ENCODE peak calls at places on chromosome 2, in four cellular contexts. U is dorsolateral prefrontal cortex, V is fibroblast of the aortic adventitia, A is B cell. R is an unnamed sample.

GRCh38 chr2:48984922-48985321 is 169.4 kb downstream of the FSHR start:
- DNase-seq in V (no peak), U (no peak), A (no peak), R (no peak)

GRCh38 chr2:6452702-6453481 is 412.8 kb downstream of the CMPK2 start:
- DNase-seq in V (no peak), U (no peak), A (no peak), R (no peak)

GRCh38 chr2:241109210-241110088 is 7.4 kb upstream of the MTERF4 start:
- DNase-seq in V (no peak), U (no peak), A (no peak), R (no peak)

GRCh38 chr2:233814063-233814435 is 35.9 kb downstream of the MROH2A start:
- DNase-seq in U (no peak), A (no peak), V (peak), R (no peak)

GRCh38 chr2:235191933-235192332 is 240.1 kb downstream of the SH3BP4 start:
- DNase-seq in A (no peak), U (no peak), V (no peak), R (no peak)

GRCh38 chr2:108139521-108139920 is 100.2 kb upstream of the SULT1C3 start:
- DNase-seq in V (peak), A (no peak), U (no peak), R (no peak)

GRCh38 chr2:204249437-204249836 is 295.8 kb upstream of the PARD3B start:
- DNase-seq in V (no peak), A (no peak), U (no peak), R (no peak)

GRCh38 chr2:191351921-191352320 is 106.7 kb downstream of the MYO1B start:
- DNase-seq in V (peak), A (no peak), U (no peak), R (no peak)

GRCh38 chr2:28975671-28976070 is 5.4 kb upstream of the TOGARAM2 start:
- DNase-seq in V (no peak), A (no peak), U (no peak), R (no peak)

GRCh38 chr2:239429473-239430350 is 28.9 kb upstream of the HDAC4 start:
- DNase-seq in U (no peak), V (no peak), A (no peak), R (no peak)

GRCh38 chr2:128363991-128364390 is 45.3 kb upstream of the HS6ST1 start:
- DNase-seq in A (no peak), U (no peak), V (no peak), R (no peak)

GRCh38 chr2:234910186-234910679 is 41.6 kb upstream of the SH3BP4 start:
- DNase-seq in A (no peak), V (no peak), U (no peak), R (no peak)

GRCh38 chr2:149994057-149994728 is 406.6 kb upstream of the MMADHC start:
- DNase-seq in U (no peak), A (no peak), V (peak), R (no peak)

GRCh38 chr2:200702646-200703118 is 109.0 kb upstream of the BZW1 start:
- DNase-seq in U (no peak), V (no peak), A (no peak), R (no peak)

GRCh38 chr2:73217826-73218225 is 3.8 kb downstream of the SMYD5 start:
- DNase-seq in U (no peak), A (no peak), V (no peak), R (no peak)

GRCh38 chr2:215772003-215772402 is 241.3 kb downstream of the MREG start:
- DNase-seq in A (no peak), U (no peak), V (peak), R (no peak)

GRCh38 chr2:73035899-73036778 is 35.4 kb downstream of the SFXN5 start:
- DNase-seq in A (no peak), V (no peak), U (peak), R (no peak)

GRCh38 chr2:66433945-66434678 is 813 bp upstream of the MEIS1 start:
- DNase-seq in A (no peak), U (peak), V (peak), R (no peak)

GRCh38 chr2:236577481-236578410 is 8.1 kb downstream of the ACKR3 start:
- DNase-seq in U (no peak), A (no peak), V (no peak), R (no peak)

GRCh38 chr2:41947701-41948396 is 100.0 kb upstream of the PKDCC start:
- DNase-seq in U (no peak), A (no peak), V (peak), R (no peak)

GRCh38 chr2:119696005-119696404 is 17.0 kb downstream of the TMEM177 start:
- DNase-seq in A (no peak), U (no peak), V (no peak), R (no peak)

GRCh38 chr2:235951980-235952379 is 216.2 kb downstream of the GBX2 start:
- DNase-seq in A (no peak), V (no peak), U (no peak), R (no peak)

GRCh38 chr2:232490221-232491138 is 2.8 kb upstream of the ECEL1 start:
- DNase-seq in A (no peak), V (no peak), U (no peak), R (no peak)

GRCh38 chr2:69298862-69299261 is 88.2 kb downstream of the GFPT1 start:
- DNase-seq in V (peak), U (no peak), A (no peak), R (no peak)

GRCh38 chr2:85527787-85528186 is 11.2 kb upstream of the MAT2A start:
- DNase-seq in A (no peak), U (no peak), V (no peak), R (no peak)

GRCh38 chr2:238100821-238101771 is 956 bp downstream of the ESPNL start:
- DNase-seq in U (no peak), V (no peak), A (peak), R (no peak)

GRCh38 chr2:6358542-6358941 is 507.2 kb downstream of the CMPK2 start:
- DNase-seq in U (no peak), A (no peak), V (no peak), R (no peak)

GRCh38 chr2:105179469-105180372 is 61.8 kb upstream of the GPR45 start:
- DNase-seq in U (peak), V (peak), A (no peak), R (no peak)

GRCh38 chr2:100239513-100240210 is 82.6 kb downstream of the LONRF2 start:
- DNase-seq in A (no peak), U (no peak), V (no peak), R (no peak)

GRCh38 chr2:119827866-119828507 is 68.3 kb downstream of the PTPN4 start:
- DNase-seq in V (peak), U (no peak), A (no peak), R (no peak)

GRCh38 chr2:88131201-88131998 is 3.5 kb upstream of the FABP1 start:
- DNase-seq in V (no peak), A (no peak), U (no peak), R (no peak)

GRCh38 chr2:153871231-153872221 is at the start of gene GALNT13:
- DNase-seq in V (no peak), A (no peak), U (peak), R (peak)

GRCh38 chr2:121611730-121612705 is 37.2 kb downstream of the CLASP1 start:
- DNase-seq in V (no peak), A (no peak), U (no peak), R (no peak)

GRCh38 chr2:177553176-177553909 is 160.8 kb downstream of the AGPS start:
- DNase-seq in U (no peak), V (no peak), A (no peak), R (no peak)

GRCh38 chr2:142130111-142131015 is 453 bp downstream of the LRP1B start:
- DNase-seq in U (peak), A (no peak), V (peak), R (peak)

GRCh38 chr2:68253211-68254068 is 1.1 kb upstream of the PPP3R1 start:
- DNase-seq in A (no peak), V (peak), U (no peak), R (no peak)

GRCh38 chr2:34096552-34097171 is 497.6 kb upstream of the FAM98A start:
- DNase-seq in A (no peak), U (peak), V (peak), R (peak)

GRCh38 chr2:182426082-182426914 is 538 bp downstream of the PDE1A start:
- DNase-seq in A (no peak), V (peak), U (no peak), R (no peak)

GRCh38 chr2:186459009-186459408 is 27.1 kb upstream of the ZC3H15 start:
- DNase-seq in U (no peak), A (no peak), V (peak), R (no peak)
- TF ChIP-seq CTCF in U (no peak), A (peak), V (peak), R (peak)

DNA sequence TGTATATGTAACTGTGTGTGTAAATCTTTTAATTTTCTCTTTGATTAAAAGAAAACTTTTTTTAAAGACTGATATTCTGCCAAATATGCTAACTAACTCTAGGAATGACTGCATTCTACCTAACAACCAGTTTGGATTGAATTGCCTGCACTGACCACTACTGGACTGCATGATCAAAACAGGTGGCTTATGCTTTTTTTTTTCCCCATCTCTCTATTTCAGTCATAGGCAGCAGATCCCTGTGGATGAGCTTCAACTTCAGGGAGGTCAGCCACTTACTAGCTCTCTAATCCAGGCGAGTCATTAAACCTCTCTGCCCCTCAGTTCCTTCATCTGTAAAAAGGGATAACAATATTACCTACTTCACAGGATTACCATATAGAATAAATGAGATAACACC is 138.6 kb upstream of the SERTAD2 start:
- DNase-seq in V (no peak), U (no peak), A (no peak), R (no peak)
- TF ChIP-seq CTCF in V (no peak), U (no peak), A (no peak), R (no peak)

DNA sequence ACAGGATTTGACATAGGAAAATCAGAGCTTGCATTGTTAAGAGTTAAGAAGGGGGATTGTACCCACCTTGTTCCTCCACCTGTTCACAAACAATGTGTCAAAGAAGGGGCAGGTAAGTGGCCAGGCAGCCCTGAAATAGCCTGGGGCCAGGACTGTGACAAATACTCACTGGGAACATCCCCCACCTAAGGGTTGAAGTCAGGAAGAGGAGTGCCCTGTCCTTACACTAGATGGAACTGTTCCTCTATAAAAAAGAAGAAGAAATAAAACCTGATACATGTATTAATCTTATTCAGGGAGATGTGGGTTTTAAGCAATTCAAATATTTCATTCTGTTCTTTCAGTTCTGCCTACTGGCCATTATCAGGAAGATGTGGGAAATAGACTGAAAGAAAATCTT is 41.9 kb downstream of the TACR1 start:
- DNase-seq in V (no peak), U (no peak), A (no peak), R (no peak)
- TF ChIP-seq CTCF in V (peak), U (no peak), A (no peak), R (no peak)

GRCh38 chr2:11589316-11589940 is 55.6 kb downstream of the GREB1 start:
- DNase-seq in U (no peak), A (no peak), V (no peak), R (no peak)
- TF ChIP-seq CTCF in U (no peak), A (no peak), V (peak), R (no peak)

DNA sequence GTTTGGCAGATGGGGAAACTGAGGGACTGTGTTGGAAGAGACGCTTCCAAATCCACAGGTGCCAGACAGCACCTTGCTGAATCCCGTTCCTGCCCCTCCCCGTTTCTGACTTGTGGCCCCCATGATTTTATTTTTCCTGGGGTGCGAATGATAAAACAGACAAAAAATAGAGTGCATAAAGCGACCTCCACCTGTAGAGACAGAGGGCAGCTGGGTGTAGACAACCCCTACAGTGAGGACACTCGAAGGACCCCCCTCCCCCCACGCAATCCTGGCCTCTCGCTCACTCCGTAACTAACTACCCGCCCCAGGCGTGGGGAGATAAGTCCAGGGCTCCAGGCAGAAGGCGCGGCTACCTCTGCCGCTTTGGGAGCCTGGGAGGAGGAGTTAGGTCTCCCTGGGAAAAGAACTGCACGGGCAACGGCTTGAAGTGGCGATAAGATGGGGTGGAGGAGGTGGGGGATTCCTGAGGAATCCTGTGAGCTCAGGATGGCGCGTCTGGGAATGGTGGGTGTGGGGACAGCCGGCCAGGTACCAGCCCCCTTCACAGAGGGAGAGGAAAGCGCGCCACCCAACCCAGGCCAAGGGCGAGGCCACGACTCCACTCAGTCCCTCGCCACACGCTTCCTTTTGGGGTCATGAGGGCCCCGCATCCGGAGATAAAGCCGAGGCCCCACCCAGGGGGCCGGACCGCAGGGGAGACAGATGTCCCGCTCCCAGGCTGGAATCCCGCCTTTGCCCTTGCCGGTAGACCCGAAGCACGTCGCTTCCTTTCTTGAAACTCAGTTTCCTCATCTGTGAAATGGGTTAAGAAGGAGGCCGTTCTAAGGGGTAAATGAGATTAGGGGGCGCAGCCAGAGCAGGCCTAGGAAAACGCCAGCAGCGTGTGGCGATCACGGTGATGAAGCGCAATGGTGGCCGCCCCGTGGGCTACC is 1.9 kb upstream of the CTDSP1 start:
- DNase-seq in V (peak), A (no peak), U (no peak), R (no peak)
- TF ChIP-seq CTCF in V (no peak), A (no peak), U (no peak), R (no peak)

GRCh38 chr2:36705326-36706020 is 9.0 kb downstream of the VIT start:
- DNase-seq in A (no peak), V (no peak), U (no peak), R (no peak)

GRCh38 chr2:36707050-36707449 is 10.5 kb downstream of the VIT start:
- DNase-seq in U (no peak), V (peak), A (no peak), R (no peak)

GRCh38 chr2:36706021-36706328 is 9.5 kb downstream of the VIT start:
- DNase-seq in A (no peak), V (no peak), U (no peak), R (no peak)

GRCh38 chr2:36706451-36706850 is 9.9 kb downstream of the VIT start:
- DNase-seq in A (no peak), V (peak), U (no peak), R (no peak)

DNA sequence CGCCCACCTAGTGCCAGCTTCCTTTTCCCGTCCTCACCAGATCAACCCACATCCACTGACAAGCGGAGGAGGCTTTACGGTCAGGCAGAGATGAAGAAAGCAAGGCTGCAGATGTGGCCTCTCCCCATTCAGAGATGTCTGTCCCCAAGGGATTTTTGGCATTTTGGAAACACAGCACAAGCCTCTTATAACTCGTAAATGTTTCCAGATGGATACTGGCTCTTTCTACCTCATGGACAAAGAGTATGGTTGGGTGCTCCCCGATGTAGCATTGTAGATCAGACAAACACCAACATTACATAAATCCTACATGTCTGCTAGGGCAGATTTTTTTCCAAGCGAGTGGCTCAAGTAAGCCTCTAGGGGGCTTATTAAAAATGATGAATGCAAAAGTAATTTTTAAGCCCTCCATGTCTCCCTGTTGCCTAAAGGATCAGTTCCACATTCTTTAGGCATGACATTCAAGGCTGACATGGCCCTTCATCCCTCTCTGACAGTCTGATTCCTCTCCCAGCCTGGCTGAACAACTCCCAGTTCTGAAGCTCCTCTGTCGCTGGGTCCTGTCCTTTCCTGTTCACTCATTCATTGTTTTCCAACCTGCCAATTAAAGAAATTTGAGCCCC is 11.7 kb downstream of the VIT start:
- DNase-seq in A (no peak), U (no peak), V (peak), R (no peak)
- TF ChIP-seq CTCF in A (no peak), U (no peak), V (peak), R (peak)

DNA sequence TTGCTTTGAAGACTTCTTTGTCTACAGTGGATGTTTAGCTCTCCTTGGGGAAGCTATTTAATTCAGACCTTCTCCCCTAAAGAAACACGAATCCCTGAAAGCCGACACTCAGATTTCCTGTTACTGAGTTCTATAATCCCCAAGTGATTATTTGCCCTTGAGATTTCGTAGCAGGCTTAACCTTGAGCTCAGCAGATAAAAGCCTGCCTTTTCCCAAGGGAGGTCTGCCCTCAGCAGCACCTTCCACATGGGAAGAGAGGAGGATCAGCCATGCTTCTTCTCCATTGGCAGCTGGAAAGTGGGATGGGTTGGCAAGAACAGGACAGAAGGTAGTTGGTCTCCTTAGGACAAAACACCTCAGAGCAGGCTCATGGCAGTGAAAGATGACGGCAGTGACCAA is 511.3 kb upstream of the ID2 start:
- DNase-seq in A (no peak), V (no peak), U (no peak), R (no peak)
- TF ChIP-seq CTCF in A (no peak), V (no peak), U (no peak), R (no peak)

GRCh38 chr2:47652041-47652713 is 130.8 kb upstream of the MSH6 start:
- DNase-seq in U (no peak), A (no peak), V (no peak), R (no peak)

GRCh38 chr2:47655563-47655880 is 127.4 kb upstream of the MSH6 start:
- DNase-seq in V (no peak), A (no peak), U (no peak), R (no peak)

GRCh38 chr2:47653036-47653435 is 129.9 kb upstream of the MSH6 start:
- DNase-seq in U (no peak), A (no peak), V (no peak), R (no peak)

GRCh38 chr2:47654790-47655562 is 128.0 kb upstream of the MSH6 start:
- DNase-seq in V (no peak), A (peak), U (no peak), R (no peak)

DNA sequence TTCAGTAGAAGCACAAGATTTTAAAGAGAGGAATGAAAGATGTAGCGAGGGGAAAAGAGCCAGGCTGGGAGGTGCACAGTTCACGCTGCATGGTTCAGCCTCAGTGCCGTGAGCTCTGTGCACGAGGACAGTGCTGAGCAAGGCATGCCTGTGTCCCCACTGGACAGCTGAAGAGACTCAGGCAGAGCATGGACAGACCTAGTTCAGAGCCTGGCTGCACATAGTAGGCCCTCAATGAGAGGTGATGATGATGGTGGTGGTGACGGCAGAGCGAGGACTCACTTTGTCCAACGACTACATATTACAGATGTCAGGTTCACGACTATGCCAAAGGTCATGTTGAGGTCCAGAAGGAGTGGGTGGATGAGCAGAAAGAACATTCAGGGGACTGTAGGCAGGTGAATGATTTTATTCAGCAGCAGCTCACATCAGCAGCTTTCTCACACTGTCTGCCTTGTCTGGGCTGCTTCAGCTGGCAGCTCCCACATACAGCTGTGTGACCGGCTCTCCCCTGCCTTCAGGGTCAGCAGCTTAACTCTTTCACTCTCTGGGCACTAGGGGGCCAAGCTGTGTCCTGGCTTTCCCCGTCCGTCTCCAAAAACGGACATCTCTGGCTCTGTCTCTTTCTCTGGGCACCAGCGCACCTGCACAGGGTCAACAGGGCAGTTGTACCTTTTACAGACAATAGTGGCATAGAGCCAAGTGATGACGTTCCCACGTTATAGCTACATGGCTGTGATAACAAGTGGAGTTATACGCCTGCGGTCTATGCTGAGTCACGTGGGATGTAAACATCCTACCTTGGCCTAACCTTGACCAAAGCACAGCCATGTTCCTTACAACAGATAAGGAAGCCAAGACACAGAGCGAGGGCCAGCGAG is 128.8 kb upstream of the MSH6 start:
- DNase-seq in V (no peak), A (no peak), U (peak), R (peak)
- TF ChIP-seq CTCF in V (peak), A (no peak), U (no peak), R (peak)

GRCh38 chr2:4053769-4054493 is 350.6 kb downstream of the DCDC2C start:
- DNase-seq in U (no peak), A (no peak), V (no peak), R (no peak)
- TF ChIP-seq CTCF in U (no peak), A (no peak), V (no peak), R (peak)